ENCODE peak calls at places on chromosomes 2 and 18, in four cellular contexts. One of them, this sample, is unnamed. For H3K36me3, the result is how much of the 10 kb centered on the place peaks cover.

GRCh38 chr2:1132328-1132964 is 181.8 kb downstream of the SNTG2 start:
- DNase-seq in endodermal cell: no peak
- DNase-seq in uterus: no peak
- DNase-seq in body of pancreas: no peak
- DNase-seq in this sample: no peak

GRCh38 chr2:95044598-95044997 is 19.1 kb downstream of the MAL start:
- DNase-seq in endodermal cell: no peak
- DNase-seq in uterus: no peak
- DNase-seq in body of pancreas: no peak
- DNase-seq in this sample: no peak

GRCh38 chr2:135785032-135785431 is 43.4 kb downstream of the UBXN4 start:
- DNase-seq in body of pancreas: no peak
- DNase-seq in endodermal cell: no peak
- DNase-seq in uterus: no peak
- DNase-seq in this sample: no peak

GRCh38 chr2:2793514-2793913 is 462.4 kb upstream of the MYT1L start:
- DNase-seq in body of pancreas: no peak
- DNase-seq in endodermal cell: no peak
- DNase-seq in uterus: no peak
- DNase-seq in this sample: no peak

GRCh38 chr2:128237081-128237534 is 81.6 kb downstream of the HS6ST1 start:
- DNase-seq in uterus: no peak
- DNase-seq in body of pancreas: no peak
- DNase-seq in endodermal cell: no peak
- DNase-seq in this sample: no peak

GRCh38 chr18:46262856-46263255 is 158.7 kb downstream of the HAUS1 start:
- DNase-seq in body of pancreas: no peak
- DNase-seq in endodermal cell: no peak
- DNase-seq in uterus: no peak
- DNase-seq in this sample: no peak

GRCh38 chr2:150403457-150403856 is 84.0 kb downstream of the RND3 start:
- DNase-seq in body of pancreas: no peak
- DNase-seq in uterus: no peak
- DNase-seq in endodermal cell: no peak
- DNase-seq in this sample: peak

GRCh38 chr2:46336560-46336959 is 39.4 kb downstream of the EPAS1 start:
- DNase-seq in body of pancreas: no peak
- DNase-seq in uterus: no peak
- DNase-seq in endodermal cell: no peak
- DNase-seq in this sample: no peak

GRCh38 chr2:99879481-99879880 is 262.9 kb downstream of the AFF3 start:
- DNase-seq in uterus: no peak
- DNase-seq in body of pancreas: no peak
- DNase-seq in endodermal cell: no peak
- DNase-seq in this sample: no peak

GRCh38 chr2:47056374-47056773 is 98.7 kb downstream of the STPG4 start:
- DNase-seq in body of pancreas: no peak
- DNase-seq in uterus: peak
- DNase-seq in endodermal cell: no peak
- DNase-seq in this sample: no peak

GRCh38 chr2:120546077-120546864 is 189.4 kb upstream of the GLI2 start:
- DNase-seq in body of pancreas: no peak
- DNase-seq in uterus: peak
- DNase-seq in endodermal cell: peak
- DNase-seq in this sample: no peak

GRCh38 chr2:45458909-45459563 is 152.0 kb downstream of the SRBD1 start:
- DNase-seq in body of pancreas: peak
- DNase-seq in uterus: peak
- DNase-seq in endodermal cell: peak
- DNase-seq in this sample: no peak

GRCh38 chr2:213317929-213318328 is 33.7 kb downstream of the SPAG16 start:
- DNase-seq in endodermal cell: no peak
- DNase-seq in body of pancreas: no peak
- DNase-seq in uterus: no peak
- DNase-seq in this sample: no peak

GRCh38 chr18:12254137-12254819 is at the start of gene CIDEA:
- DNase-seq in uterus: no peak
- DNase-seq in endodermal cell: peak
- DNase-seq in body of pancreas: no peak
- DNase-seq in this sample: no peak

GRCh38 chr2:120722603-120723421 is 12.9 kb upstream of the GLI2 start:
- DNase-seq in uterus: no peak
- DNase-seq in endodermal cell: peak
- DNase-seq in body of pancreas: no peak
- DNase-seq in this sample: no peak

GRCh38 chr18:46916551-46917107 is 678 bp downstream of the PIAS2 start:
- DNase-seq in uterus: peak
- DNase-seq in endodermal cell: peak
- DNase-seq in body of pancreas: no peak
- DNase-seq in this sample: no peak

GRCh38 chr2:38723173-38723572 is 28.0 kb downstream of the SRSF7 start:
- DNase-seq in uterus: peak
- DNase-seq in endodermal cell: no peak
- DNase-seq in body of pancreas: peak
- DNase-seq in this sample: peak

GRCh38 chr2:236933351-236933750 is 152.3 kb upstream of the COPS8 start:
- DNase-seq in uterus: no peak
- DNase-seq in body of pancreas: no peak
- DNase-seq in endodermal cell: no peak
- DNase-seq in this sample: no peak

GRCh38 chr2:204967199-204967995 is 422.1 kb downstream of the PARD3B start:
- DNase-seq in body of pancreas: no peak
- DNase-seq in endodermal cell: no peak
- DNase-seq in uterus: no peak
- DNase-seq in this sample: no peak

GRCh38 chr18:55048892-55049291 is 89.6 kb upstream of the CCDC68 start:
- DNase-seq in uterus: no peak
- DNase-seq in endodermal cell: no peak
- DNase-seq in body of pancreas: no peak
- DNase-seq in this sample: no peak

GRCh38 chr2:158004131-158004530 is 97.5 kb upstream of the UPP2 start:
- DNase-seq in uterus: no peak
- DNase-seq in body of pancreas: no peak
- DNase-seq in endodermal cell: no peak
- DNase-seq in this sample: no peak

GRCh38 chr2:24913896-24914295 is 6.1 kb downstream of the ADCY3 start:
- DNase-seq in uterus: no peak
- DNase-seq in body of pancreas: no peak
- DNase-seq in endodermal cell: no peak
- DNase-seq in this sample: no peak

DNA sequence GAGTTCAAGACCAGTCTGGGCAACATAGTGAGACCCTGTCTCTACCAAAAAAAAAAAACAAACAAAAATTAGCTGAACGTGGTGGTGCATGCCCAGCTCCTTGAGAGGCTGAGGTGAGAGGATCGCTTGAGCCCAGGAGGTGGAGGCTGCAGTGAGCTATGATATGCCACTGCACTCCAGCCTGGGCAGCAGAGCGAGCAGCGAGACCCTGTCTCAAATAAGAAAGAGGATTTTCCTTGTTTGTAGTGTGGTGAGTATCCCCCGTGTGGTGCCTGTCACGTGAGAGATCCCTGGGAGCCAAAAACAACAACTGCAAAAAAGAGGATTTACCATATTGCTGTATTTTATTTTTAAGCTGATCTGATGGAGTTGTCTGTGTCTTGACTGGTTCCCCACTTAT is 9.2 kb downstream of the EML4 start:
- DNase-seq in body of pancreas: no peak
- DNase-seq in endodermal cell: no peak
- DNase-seq in uterus: no peak
- DNase-seq in this sample: no peak
- TF ChIP-seq CTCF in body of pancreas: no peak
- TF ChIP-seq CTCF in endodermal cell: no peak
- TF ChIP-seq CTCF in uterus: no peak
- TF ChIP-seq CTCF in this sample: no peak

GRCh38 chr2:101263377-101263800 is 10.7 kb downstream of the CNOT11 start:
- DNase-seq in endodermal cell: no peak
- DNase-seq in body of pancreas: no peak
- DNase-seq in uterus: no peak
- DNase-seq in this sample: no peak
- H3K36me3 ChIP-seq in endodermal cell: half or more
- H3K36me3 ChIP-seq in body of pancreas: under half
- H3K36me3 ChIP-seq in uterus: under half
- H3K36me3 ChIP-seq in this sample: under half

GRCh38 chr18:22432672-22433137 is 15.0 kb upstream of the CTAGE1 start:
- DNase-seq in body of pancreas: peak
- DNase-seq in uterus: peak
- DNase-seq in endodermal cell: no peak
- DNase-seq in this sample: no peak
- H3K4me3 ChIP-seq in body of pancreas: no peak
- H3K4me3 ChIP-seq in uterus: no peak
- H3K4me3 ChIP-seq in endodermal cell: no peak
- H3K4me3 ChIP-seq in this sample: no peak

DNA sequence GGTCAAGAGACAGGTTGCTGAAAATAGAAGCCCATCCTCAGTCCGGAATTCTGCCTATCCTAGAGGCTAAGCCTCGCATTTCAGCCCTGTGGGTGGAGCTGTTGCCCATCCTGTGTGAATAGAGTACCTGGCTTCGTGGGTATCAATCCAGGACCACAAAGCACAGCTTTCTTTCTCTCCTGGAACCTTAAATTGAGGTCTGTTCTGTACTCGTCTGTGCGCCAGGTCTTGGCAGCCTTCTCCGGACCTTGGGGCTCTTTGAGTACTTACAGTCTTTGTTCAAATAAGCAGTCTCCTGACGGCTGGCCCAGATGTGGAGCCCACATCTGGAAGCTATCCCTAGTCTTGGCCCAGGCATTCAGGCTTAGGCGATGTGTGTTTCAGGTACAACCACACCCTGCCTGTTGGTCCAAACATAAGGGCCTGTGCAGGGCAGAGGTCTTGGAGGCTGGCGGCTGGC is 294.3 kb downstream of the BCL2 start:
- DNase-seq in endodermal cell: peak
- DNase-seq in body of pancreas: no peak
- DNase-seq in uterus: peak
- DNase-seq in this sample: no peak
- TF ChIP-seq CTCF in endodermal cell: peak
- TF ChIP-seq CTCF in body of pancreas: peak
- TF ChIP-seq CTCF in uterus: peak
- TF ChIP-seq CTCF in this sample: peak

GRCh38 chr2:65292095-65292378 is 64.4 kb downstream of the ACTR2 start:
- DNase-seq in uterus: no peak
- DNase-seq in body of pancreas: no peak
- DNase-seq in endodermal cell: no peak
- DNase-seq in this sample: no peak
- H3K36me3 ChIP-seq in uterus: under half
- H3K36me3 ChIP-seq in body of pancreas: under half
- H3K36me3 ChIP-seq in endodermal cell: under half
- H3K36me3 ChIP-seq in this sample: under half

GRCh38 chr2:20212459-20212870 is 12.5 kb downstream of the SDC1 start:
- DNase-seq in endodermal cell: peak
- DNase-seq in body of pancreas: no peak
- DNase-seq in uterus: no peak
- DNase-seq in this sample: peak
- H3K4me3 ChIP-seq in endodermal cell: no peak
- H3K4me3 ChIP-seq in body of pancreas: no peak
- H3K4me3 ChIP-seq in uterus: no peak
- H3K4me3 ChIP-seq in this sample: peak

DNA sequence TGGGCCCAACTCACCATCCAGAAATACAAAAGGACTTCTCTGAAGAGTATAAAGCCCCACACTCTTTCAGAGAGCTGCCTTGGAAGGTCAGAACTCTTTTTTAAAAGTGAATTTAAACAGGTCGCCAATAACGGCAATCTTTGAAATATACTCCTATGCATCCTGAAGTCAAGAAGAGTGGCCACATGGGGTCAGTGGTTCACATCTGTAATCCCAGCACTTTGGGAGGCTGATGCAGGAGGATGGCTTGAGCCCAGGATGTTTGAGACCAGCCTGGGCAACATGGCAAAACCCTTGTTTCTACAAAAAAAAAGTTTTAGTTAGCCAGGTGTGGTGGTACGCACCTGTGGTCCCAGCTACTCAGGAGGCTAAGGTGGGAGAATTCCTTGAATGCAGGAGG is 68.1 kb upstream of the FZD7 start:
- DNase-seq in body of pancreas: no peak
- DNase-seq in uterus: no peak
- DNase-seq in endodermal cell: peak
- DNase-seq in this sample: no peak
- TF ChIP-seq CTCF in body of pancreas: no peak
- TF ChIP-seq CTCF in uterus: no peak
- TF ChIP-seq CTCF in endodermal cell: peak
- TF ChIP-seq CTCF in this sample: peak

GRCh38 chr2:117820444-117820843 is 6.0 kb downstream of the DDX18 start:
- DNase-seq in uterus: no peak
- DNase-seq in body of pancreas: no peak
- DNase-seq in endodermal cell: no peak
- DNase-seq in this sample: no peak
- H3K36me3 ChIP-seq in uterus: under half
- H3K36me3 ChIP-seq in body of pancreas: under half
- H3K36me3 ChIP-seq in endodermal cell: half or more
- H3K36me3 ChIP-seq in this sample: under half

This sample was measured in GM06990.